ENCODE peak calls at places on chromosomes 12 and 14, in seven cellular contexts. B is right atrium auricular region, V is OCI-LY7, A is cardiac fibroblast, R is ovary, C is nephron progenitor cell, I is fibroblast of mammary gland. X is an unnamed sample.

GRCh38 chr12:19546611-19547162 is 107.4 kb downstream of the AEBP2 start:
- DNase-seq in B (no peak), V (no peak), A (peak), R (no peak), C (no peak), I (peak), X (no peak)

GRCh38 chr12:92554316-92554905 is 148.4 kb upstream of the PLEKHG7 start:
- DNase-seq in B (no peak), V (no peak), A (no peak), R (no peak), C (no peak), I (peak), X (no peak)

GRCh38 chr12:129067482-129067881 is 214.2 kb downstream of the GLT1D1 start:
- DNase-seq in B (no peak), V (no peak), A (no peak), R (no peak), C (peak), I (no peak), X (no peak)

GRCh38 chr12:69645031-69645430 is 34.3 kb upstream of the LRRC10 start:
- DNase-seq in B (no peak), V (no peak), A (peak), R (no peak), C (no peak), I (peak), X (no peak)

GRCh38 chr14:70666364-70666691 is 24.6 kb downstream of the TTC9 start:
- DNase-seq in B (no peak), V (peak), A (no peak), R (no peak), C (no peak), I (no peak), X (no peak)

GRCh38 chr12:49901026-49901425 is 2.7 kb downstream of the FAIM2 start:
- DNase-seq in B (no peak), V (no peak), A (no peak), R (no peak), C (no peak), I (no peak), X (no peak)

GRCh38 chr12:563250-563781 is 99.9 kb downstream of the NINJ2 start:
- DNase-seq in B (no peak), V (no peak), A (no peak), R (no peak), C (no peak), I (no peak), X (no peak)

GRCh38 chr12:38374751-38375150 is 58.2 kb downstream of the ALG10B start:
- DNase-seq in B (no peak), V (no peak), A (no peak), R (no peak), C (no peak), I (no peak), X (no peak)

GRCh38 chr14:82913396-82913795 is 1379.7 kb upstream of the SEL1L start:
- DNase-seq in B (no peak), V (no peak), A (no peak), R (no peak), C (no peak), I (no peak), X (no peak)

GRCh38 chr14:77003960-77004710 is 24.4 kb downstream of the IRF2BPL start:
- DNase-seq in B (no peak), V (no peak), A (peak), R (no peak), C (no peak), I (peak), X (no peak)

GRCh38 chr14:26401170-26401968 is 196.5 kb downstream of the NOVA1 start:
- DNase-seq in B (no peak), V (no peak), A (no peak), R (no peak), C (no peak), I (no peak), X (no peak)

GRCh38 chr14:50060871-50061663 is 55.3 kb downstream of the VCPKMT start:
- DNase-seq in B (peak), V (peak), A (peak), R (peak), C (no peak), I (peak), X (peak)

GRCh38 chr14:80493620-80494019 is 282.3 kb upstream of the DIO2 start:
- DNase-seq in B (no peak), V (no peak), A (no peak), R (no peak), C (no peak), I (no peak), X (peak)

GRCh38 chr12:123356159-123356670 is 8.4 kb downstream of the SBNO1 start:
- DNase-seq in B (no peak), V (no peak), A (no peak), R (no peak), C (no peak), I (no peak), X (no peak)

GRCh38 chr14:40417777-40418401 is 985.7 kb upstream of the FBXO33 start:
- DNase-seq in B (no peak), V (peak), A (peak), R (no peak), C (peak), I (peak), X (no peak)

GRCh38 chr12:122139941-122140340 is 34.1 kb downstream of the IL31 start:
- DNase-seq in B (no peak), V (no peak), A (no peak), R (no peak), C (no peak), I (no peak), X (no peak)

GRCh38 chr12:124509676-124510300 is 57.6 kb downstream of the NCOR2 start:
- DNase-seq in B (peak), V (no peak), A (peak), R (peak), C (peak), I (peak), X (no peak)

GRCh38 chr14:95505030-95505589 is 11.3 kb downstream of the SYNE3 start:
- DNase-seq in B (no peak), V (no peak), A (no peak), R (no peak), C (no peak), I (no peak), X (no peak)

GRCh38 chr12:49233842-49234526 is 30.9 kb upstream of the TUBA1C start:
- DNase-seq in B (peak), V (no peak), A (no peak), R (peak), C (no peak), I (no peak), X (no peak)

GRCh38 chr12:45914090-45914489 is 76.3 kb downstream of the SCAF11 start:
- DNase-seq in B (no peak), V (no peak), A (peak), R (no peak), C (no peak), I (peak), X (peak)

DNA sequence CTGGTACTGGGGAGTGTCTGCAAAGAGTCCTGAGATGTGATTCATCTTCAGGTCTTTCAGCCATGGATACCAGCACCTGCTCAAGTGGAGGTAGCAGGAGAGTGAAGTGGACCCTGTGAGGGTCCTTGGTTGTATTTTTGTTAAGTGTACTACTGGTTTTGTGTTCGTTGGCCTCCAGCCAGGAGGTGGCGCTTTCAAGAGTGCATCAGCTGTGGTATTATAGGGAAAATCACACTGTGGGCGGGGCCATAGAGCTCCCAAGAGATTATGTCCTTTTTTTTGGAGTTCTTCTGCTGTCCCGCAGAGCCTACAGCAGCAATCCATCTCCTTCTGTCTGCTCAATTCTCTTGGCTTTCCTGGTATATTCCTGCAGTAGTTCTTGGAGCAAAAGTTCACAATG is 66.8 kb downstream of the SPATA7 start:
- DNase-seq in B (no peak), V (no peak), A (no peak), R (no peak), C (no peak), I (no peak), X (no peak)
- TF ChIP-seq CTCF in B (no peak), V (peak), A (no peak), R (no peak), C (no peak), I (no peak), X (no peak)

DNA sequence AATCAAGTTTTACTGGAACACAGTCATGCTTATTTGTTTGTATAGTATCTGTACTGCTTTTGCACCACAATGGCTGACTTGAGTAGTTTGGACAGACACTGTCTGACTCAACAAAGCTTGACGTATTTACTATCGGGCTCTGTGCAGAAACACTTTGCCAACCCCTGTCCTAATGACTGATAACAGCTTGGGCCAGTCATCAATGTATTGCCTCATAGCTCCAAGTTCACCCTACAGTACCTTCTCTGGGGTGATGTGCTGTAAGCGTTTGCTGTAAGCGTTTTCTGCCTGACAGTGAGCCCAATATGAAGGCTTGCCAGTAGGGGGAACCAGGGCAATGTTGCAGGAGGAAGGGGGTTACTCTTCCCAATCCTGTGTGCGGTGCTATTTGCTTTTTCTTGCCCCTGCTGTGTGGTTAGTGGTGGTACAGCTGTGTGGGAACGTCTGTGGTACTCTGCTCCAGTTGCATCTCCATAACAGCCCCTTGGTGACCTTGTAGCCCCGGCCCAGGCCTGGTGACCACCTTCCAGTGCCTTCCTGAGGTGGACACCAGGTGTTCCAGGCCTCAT is 5.4 kb upstream of the CCDC177 start:
- DNase-seq in B (peak), V (peak), A (peak), R (no peak), C (peak), I (peak), X (peak)
- TF ChIP-seq CTCF in B (no peak), V (peak), A (peak), R (no peak), C (peak), I (peak), X (peak)

DNA sequence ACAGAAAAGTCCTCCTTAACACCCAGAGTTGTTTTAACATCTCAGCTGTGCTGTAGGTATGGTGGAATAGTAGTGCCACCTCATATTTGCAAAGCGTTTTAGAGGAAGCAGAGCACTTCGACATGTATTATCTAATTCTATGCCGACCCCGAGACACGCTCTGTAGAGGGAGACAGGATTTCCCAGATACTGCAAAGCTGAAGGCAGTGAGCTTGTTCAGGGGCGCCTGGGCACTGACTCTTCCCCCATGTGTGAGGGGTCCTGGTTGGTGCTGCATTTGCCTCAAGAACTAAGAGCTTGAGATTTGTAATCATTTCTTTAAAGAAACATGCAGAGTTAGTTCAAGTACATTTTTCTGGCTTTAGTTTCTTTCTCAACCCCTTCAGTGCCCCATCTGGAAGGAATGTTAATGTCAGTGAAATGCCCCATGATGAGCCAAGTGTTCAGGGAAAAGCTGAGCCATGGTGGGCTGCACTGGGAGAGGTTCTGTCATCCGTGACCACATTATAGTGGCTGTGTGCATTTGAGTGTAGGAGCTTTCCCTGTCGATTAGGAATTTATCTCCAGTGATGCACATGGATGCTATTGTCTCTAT is 66.3 kb downstream of the MBIP start:
- DNase-seq in B (no peak), V (no peak), A (peak), R (no peak), C (peak), I (peak), X (no peak)
- TF ChIP-seq CTCF in B (no peak), V (no peak), A (peak), R (no peak), C (peak), I (peak), X (peak)

GRCh38 chr14:78746086-78746595 is 576.0 kb downstream of the NRXN3 start:
- DNase-seq in B (no peak), V (no peak), A (no peak), R (no peak), C (no peak), I (no peak), X (no peak)
- TF ChIP-seq CTCF in B (no peak), V (no peak), A (no peak), R (no peak), C (no peak), I (no peak), X (no peak)

GRCh38 chr12:66035289-66035961 is 95.1 kb downstream of the LLPH start:
- DNase-seq in B (no peak), V (peak), A (peak), R (no peak), C (no peak), I (peak), X (no peak)
- TF ChIP-seq CTCF in B (no peak), V (peak), A (peak), R (no peak), C (no peak), I (peak), X (peak)

DNA sequence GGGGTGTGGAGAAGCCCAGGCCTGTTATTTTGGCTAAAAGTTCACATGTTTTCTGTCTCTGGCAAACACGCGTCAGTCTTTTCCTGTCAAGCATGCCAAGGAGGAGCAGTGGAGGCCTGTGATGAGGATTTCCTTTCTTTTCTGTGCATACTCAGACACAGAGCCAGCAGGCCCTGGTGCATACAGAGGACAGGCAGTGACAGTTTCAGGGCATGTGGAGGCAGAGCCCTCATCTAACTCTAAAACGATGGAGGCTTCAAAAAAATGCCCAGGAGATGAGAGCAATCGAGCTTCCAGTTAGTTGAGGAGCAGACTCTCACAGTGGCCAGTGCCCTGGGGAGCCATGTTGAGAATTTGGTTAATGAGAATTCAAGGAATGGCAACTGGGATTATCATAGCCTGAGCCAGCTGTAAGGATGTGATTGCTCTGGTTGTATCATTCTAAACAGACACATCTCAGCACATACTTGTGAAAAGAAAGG is 66.5 kb downstream of the TRAFD1 start:
- DNase-seq in B (no peak), V (no peak), A (peak), R (no peak), C (no peak), I (no peak), X (no peak)
- TF ChIP-seq CTCF in B (no peak), V (no peak), A (no peak), R (no peak), C (no peak), I (no peak), X (no peak)

DNA sequence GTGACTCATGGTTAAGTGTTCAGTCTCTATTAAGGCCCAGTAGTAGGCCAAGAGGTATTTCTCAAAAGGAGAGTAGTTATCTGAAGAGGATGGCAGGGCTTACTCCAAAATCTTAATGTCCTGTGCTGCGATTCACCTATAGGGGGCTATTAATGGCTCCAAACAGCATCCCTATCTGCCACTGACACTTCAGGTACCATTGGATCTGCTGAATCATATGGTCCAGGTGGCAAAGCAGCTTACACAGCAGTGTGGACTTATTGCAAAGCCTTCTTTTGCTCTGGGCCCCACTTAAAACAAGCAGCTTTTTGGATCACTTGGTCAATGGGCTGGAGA is 60.8 kb upstream of the ATP2B1 start:
- DNase-seq in B (no peak), V (no peak), A (no peak), R (no peak), C (no peak), I (no peak), X (no peak)
- TF ChIP-seq CTCF in B (no peak), V (no peak), A (no peak), R (no peak), C (no peak), I (no peak), X (no peak)

GRCh38 chr14:54782803-54783659 is 119.6 kb downstream of the GCH1 start:
- DNase-seq in B (no peak), V (peak), A (no peak), R (no peak), C (peak), I (no peak), X (no peak)
- TF ChIP-seq CTCF in B (no peak), V (peak), A (peak), R (no peak), C (no peak), I (peak), X (no peak)

GRCh38 chr12:52975820-52976573 is 27.1 kb downstream of the KRT18 start:
- DNase-seq in B (no peak), V (no peak), A (peak), R (no peak), C (no peak), I (no peak), X (no peak)
- TF ChIP-seq CTCF in B (no peak), V (no peak), A (peak), R (no peak), C (peak), I (no peak), X (no peak)

X was measured in AG09319.